ENCODE peak calls at places on chromosome 13, in six cellular contexts. R is AG08396; L is Right ventricle myocardium superior; K is stimulated activated CD4-positive, alpha-beta T cell treated with anti-CD3 and anti-CD28 coated beads, TNF-alpha, amount 100 ng/mL, for 48 hours; Z is endothelial cell; Y is nucleus accumbens. D is an unnamed sample.

GRCh38 chr13:28059214-28059613 is 41.2 kb downstream of the FLT3 start:
- DNase-seq in K (peak), Z (peak), R (no peak), Y (no peak), L (no peak), D (peak)

GRCh38 chr13:112690242-112690943 is 555 bp downstream of the ATP11A start:
- DNase-seq in Y (peak), Z (peak), R (peak), K (peak), L (peak), D (no peak)

GRCh38 chr13:24670927-24671326 is 9.3 kb upstream of the ATP12A start:
- DNase-seq in Y (no peak), R (no peak), L (no peak), Z (peak), K (no peak), D (peak)

GRCh38 chr13:95298971-95299627 is 2.2 kb downstream of the ABCC4 start:
- DNase-seq in Z (no peak), K (no peak), L (no peak), R (peak), Y (no peak), D (no peak)

GRCh38 chr13:83377486-83377885 is 504.8 kb downstream of the SLITRK1 start:
- DNase-seq in R (no peak), L (no peak), K (no peak), Y (no peak), Z (no peak), D (no peak)

GRCh38 chr13:46173656-46174055 is 8.3 kb downstream of the LCP1 start:
- DNase-seq in K (no peak), R (no peak), L (no peak), Y (no peak), Z (no peak), D (no peak)

GRCh38 chr13:28566283-28566682 is 71.4 kb upstream of the FLT1 start:
- DNase-seq in Z (no peak), Y (no peak), K (no peak), L (no peak), R (no peak), D (no peak)

GRCh38 chr13:114282143-114282685 is 813 bp downstream of the UPF3A start:
- DNase-seq in Y (peak), K (peak), Z (peak), L (peak), R (peak), D (peak)

GRCh38 chr13:74730556-74731331 is 596.5 kb upstream of the KLF12 start:
- DNase-seq in K (no peak), Z (peak), L (no peak), Y (no peak), R (no peak), D (no peak)